ENCODE peak calls at places on chromosomes 4 and X, in nine cellular contexts. B, T, U, V, P, E, N, Z and G are unnamed samples.

GRCh38 chr4:185865901-185866328 is 53.9 kb upstream of the SORBS2 start:
- DNase-seq in B (no peak), T (no peak), U (no peak), V (no peak), P (no peak), E (no peak), N (no peak), Z (peak; percentile 46), G (no peak)

GRCh38 chrX:109830704-109831206 is 97.7 kb upstream of the ACSL4 start:
- DNase-seq in B (peak; percentile 43), T (no peak), U (no peak), V (no peak), P (no peak), E (no peak), N (no peak), Z (no peak), G (no peak)

GRCh38 chrX:46244451-46244850 is 300.8 kb downstream of the ZNF674 start:
- DNase-seq in B (no peak), T (no peak), U (no peak), V (no peak), P (no peak), E (no peak), N (no peak), Z (no peak), G (no peak)

GRCh38 chr4:157128395-157128794 is 52.4 kb downstream of the GLRB start:
- DNase-seq in B (peak; percentile 40), T (no peak), U (no peak), V (no peak), P (no peak), E (no peak), N (no peak), Z (no peak), G (no peak)

GRCh38 chr4:19729873-19730735 is 521.6 kb upstream of the SLIT2 start:
- DNase-seq in B (no peak), T (no peak), U (no peak), V (no peak), P (no peak), E (no peak), N (no peak), Z (no peak), G (no peak)

GRCh38 chr4:16270654-16271328 is 44.5 kb upstream of the TAPT1 start:
- DNase-seq in B (no peak), T (no peak), U (no peak), V (no peak), P (no peak), E (no peak), N (no peak), Z (no peak), G (no peak)

GRCh38 chr4:38562751-38563198 is 101.2 kb upstream of the KLF3 start:
- DNase-seq in B (no peak), T (no peak), U (no peak), V (no peak), P (no peak), E (no peak), N (no peak), Z (peak; percentile 68), G (no peak)

GRCh38 chrX:150759568-150760416 is 66.6 kb downstream of the MTMR1 start:
- DNase-seq in B (no peak), T (no peak), U (no peak), V (no peak), P (no peak), E (no peak), N (no peak), Z (no peak), G (no peak)

GRCh38 chrX:2690856-2691542 is at the start of gene CD99:
- DNase-seq in B (peak; percentile 90), T (peak; percentile 62), U (peak; percentile 96), V (peak; percentile 92), P (no peak), E (peak; percentile 88), N (no peak), Z (peak; percentile 97), G (peak; percentile 90)